ENCODE peak calls at places on chromosome 4, in six cellular contexts. U is Peyer's patch, N is uterus, R is IMR-90, P is ovary, A is A549. E is an unnamed sample.

GRCh38 chr4:87026795-87027495 is 92.1 kb downstream of the AFF1 start:
- DNase-seq in A (no peak), P (no peak), U (no peak), R (no peak), N (no peak), E (no peak)

GRCh38 chr4:3039706-3040366 is 34.5 kb downstream of the HTT-AS start:
- DNase-seq in R (no peak), U (no peak), A (no peak), P (no peak), N (no peak), E (no peak)

GRCh38 chr4:168662297-168662985 is 165.6 kb downstream of the PALLD start:
- DNase-seq in A (peak; percentile 26), P (no peak), U (no peak), N (no peak), R (no peak), E (no peak)

GRCh38 chr4:740011-740410 is 34.4 kb downstream of the PCGF3 start:
- DNase-seq in A (no peak), R (no peak), N (no peak), U (no peak), P (no peak), E (no peak)

GRCh38 chr4:89511776-89512175 is 204.2 kb upstream of the GPRIN3 start:
- DNase-seq in R (no peak), P (no peak), U (no peak), N (no peak), A (no peak), E (no peak)

GRCh38 chr4:185853841-185854240 is 41.8 kb upstream of the SORBS2 start:
- DNase-seq in R (no peak), N (no peak), U (no peak), P (no peak), A (no peak), E (no peak)

GRCh38 chr4:145234086-145234694 is 53.8 kb upstream of the OTUD4 start:
- DNase-seq in P (no peak), U (no peak), R (peak; percentile 67), A (peak; percentile 46), N (no peak), E (peak; percentile 30)

GRCh38 chr4:155237567-155237966 is 29.1 kb downstream of the NPY2R start:
- DNase-seq in N (no peak), A (no peak), P (no peak), R (no peak), U (no peak), E (no peak)

GRCh38 chr4:101670897-101671296 is 119.6 kb upstream of the BANK1 start:
- DNase-seq in U (no peak), A (no peak), R (no peak), N (no peak), P (no peak), E (no peak)

GRCh38 chr4:110518889-110519490 is 43.0 kb downstream of the ENPEP start:
- DNase-seq in P (no peak), R (peak; percentile 22), N (no peak), U (no peak), A (peak; percentile 11), E (no peak)

GRCh38 chr4:45033676-45034410 is 307.5 kb upstream of the GNPDA2 start:
- DNase-seq in R (no peak), U (no peak), P (no peak), A (no peak), N (no peak), E (no peak)

GRCh38 chr4:185235480-185236154 is 26.2 kb downstream of the SNX25 start:
- DNase-seq in N (no peak), R (peak; percentile 38), A (peak; percentile 36), P (no peak), U (peak; percentile 62), E (no peak)

GRCh38 chr4:61336911-61337310 is 136.8 kb downstream of the ADGRL3 start:
- DNase-seq in R (no peak), N (no peak), P (no peak), U (no peak), A (no peak), E (no peak)

GRCh38 chr4:150525321-150525868 is 56.6 kb upstream of the MAB21L2 start:
- DNase-seq in R (no peak), N (no peak), P (no peak), A (no peak), U (no peak), E (no peak)

GRCh38 chr4:78120144-78120880 is 63.2 kb downstream of the FRAS1 start:
- DNase-seq in N (no peak), R (no peak), P (no peak), U (no peak), A (no peak), E (no peak)

GRCh38 chr4:114378306-114378903 is 220.2 kb upstream of the UGT8 start:
- DNase-seq in U (no peak), N (no peak), A (peak; percentile 4), R (peak; percentile 65), P (no peak), E (no peak)

GRCh38 chr4:134201216-134202098 is at the start of gene PABPC4L:
- DNase-seq in N (peak; percentile 36), R (peak; percentile 24), P (peak; percentile 41), U (peak; percentile 36), A (peak; percentile 19), E (peak; percentile 47)
- TF ChIP-seq POLR2A in N (peak; percentile 19), R (no peak), P (no peak), U (no peak), A (no peak), E (no peak)

GRCh38 chr4:139736257-139736626 is 70.6 kb downstream of the MGST2 start:
- DNase-seq in P (no peak), R (no peak), N (no peak), U (no peak), A (no peak), E (no peak)

GRCh38 chr4:139735381-139736256 is 70.0 kb downstream of the MGST2 start:
- DNase-seq in N (peak; percentile 44), A (no peak), U (no peak), R (no peak), P (peak; percentile 67), E (peak; percentile 66)

GRCh38 chr4:139734201-139734874 is 68.7 kb downstream of the MGST2 start:
- DNase-seq in N (peak; percentile 74), P (no peak), R (peak; percentile 65), A (no peak), U (no peak), E (no peak)

GRCh38 chr4:139736661-139737060 is 71.0 kb downstream of the MGST2 start:
- DNase-seq in N (no peak), R (no peak), P (no peak), A (no peak), U (no peak), E (no peak)

DNA sequence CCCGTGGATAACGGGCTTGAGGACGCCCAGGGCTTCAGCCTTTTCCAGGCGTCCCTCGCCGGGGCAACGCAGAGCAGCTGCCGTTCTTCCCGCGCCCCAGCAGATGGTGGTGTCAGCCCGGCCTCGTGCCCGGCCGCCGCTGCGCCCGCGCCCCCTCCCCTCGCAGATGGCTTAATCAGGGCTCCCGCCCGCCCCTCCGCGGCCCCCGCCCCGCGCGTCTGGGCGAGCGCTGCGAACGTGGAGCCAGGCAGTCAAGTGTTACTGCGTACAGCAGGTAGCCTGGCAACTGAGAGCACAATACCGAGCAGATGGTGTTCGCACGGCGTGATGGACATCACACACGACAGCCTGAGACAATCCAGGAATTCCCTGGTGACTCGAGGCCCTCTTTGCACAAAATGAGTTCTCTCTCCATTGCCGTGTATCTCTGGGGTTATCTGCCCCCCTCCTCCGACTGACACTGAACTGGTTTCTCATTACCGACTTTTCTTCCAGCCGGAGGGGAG is 69.3 kb downstream of the MGST2 start:
- DNase-seq in A (no peak), U (peak; percentile 81), P (peak; percentile 94), R (peak; percentile 75), N (peak; percentile 91), E (peak; percentile 90)
- H3K4me3 ChIP-seq in A (no peak overlapping the region), U (peak overlapping the region; percentile 61), P (peak overlapping the region; percentile 37), R (peak overlapping the region; percentile 52), N (peak overlapping the region; percentile 56), E (peak overlapping the region; percentile 26)

GRCh38 chr4:54677416-54677815 is 19.7 kb downstream of the KIT start:
- DNase-seq in U (no peak), N (no peak), P (no peak), R (no peak), A (no peak), E (no peak)
- TF ChIP-seq CTCF in U (no peak), N (no peak), P (no peak), R (no peak), A (no peak), E (no peak)

GRCh38 chr4:98261291-98262271 is at the start of gene RAP1GDS1:
- DNase-seq in U (peak; percentile 74), A (peak; percentile 47), R (peak; percentile 71), N (peak; percentile 38), P (peak; percentile 54), E (peak; percentile 62)
- TF ChIP-seq POLR2A in U (peak; percentile 9), A (peak; percentile 57), R (no peak), N (no peak), P (no peak), E (no peak)

GRCh38 chr4:57410331-57411052 is 300.3 kb upstream of the IGFBP7 start:
- DNase-seq in N (no peak), A (no peak), P (no peak), R (no peak), U (no peak), E (no peak)
- H3K4me3 ChIP-seq in N (no peak overlapping the region), A (no peak overlapping the region), P (no peak overlapping the region), R (no peak overlapping the region), U (no peak overlapping the region), E (no peak overlapping the region)

GRCh38 chr4:107832275-107832807 is 7.6 kb downstream of the SGMS2 start:
- DNase-seq in P (no peak), A (no peak), U (no peak), R (no peak), N (no peak), E (no peak)
- TF ChIP-seq CTCF in P (no peak), A (no peak), U (no peak), R (no peak), N (no peak), E (no peak)

E was measured in right lobe of liver.